ENCODE peak calls at places on chromosome 6, in five cellular contexts. One of them, this sample, is unnamed.

GRCh38 chr6:35919085-35919826 is 1.6 kb downstream of the SRPK1 start:
- DNase-seq in GM12878: no peak
- DNase-seq in HepG2: peak
- DNase-seq in uterus: no peak
- DNase-seq in right lobe of liver: no peak
- DNase-seq in this sample: no peak

GRCh38 chr6:136703331-136703846 is 88.9 kb downstream of the MAP3K5 start:
- DNase-seq in GM12878: no peak
- DNase-seq in HepG2: no peak
- DNase-seq in uterus: no peak
- DNase-seq in right lobe of liver: no peak
- DNase-seq in this sample: no peak

GRCh38 chr6:7726416-7727149 is 684 bp downstream of the BMP6 start:
- DNase-seq in GM12878: no peak
- DNase-seq in HepG2: no peak
- DNase-seq in uterus: no peak
- DNase-seq in right lobe of liver: peak
- DNase-seq in this sample: peak

GRCh38 chr6:85997206-85997605 is 354.5 kb upstream of the SYNCRIP start:
- DNase-seq in GM12878: no peak
- DNase-seq in HepG2: no peak
- DNase-seq in uterus: no peak
- DNase-seq in right lobe of liver: no peak
- DNase-seq in this sample: no peak

GRCh38 chr6:110826236-110827129 is 11.2 kb upstream of the CDK19 start:
- DNase-seq in GM12878: no peak
- DNase-seq in HepG2: no peak
- DNase-seq in uterus: no peak
- DNase-seq in right lobe of liver: peak
- DNase-seq in this sample: no peak

GRCh38 chr6:79656134-79656533 is 25.0 kb downstream of the SH3BGRL2 start:
- DNase-seq in GM12878: no peak
- DNase-seq in HepG2: no peak
- DNase-seq in uterus: no peak
- DNase-seq in right lobe of liver: no peak
- DNase-seq in this sample: no peak

GRCh38 chr6:53059648-53060589 is 5.3 kb upstream of the FBXO9 start:
- DNase-seq in GM12878: no peak
- DNase-seq in HepG2: no peak
- DNase-seq in uterus: no peak
- DNase-seq in right lobe of liver: no peak
- DNase-seq in this sample: no peak

GRCh38 chr6:112016335-112016734 is 37.6 kb upstream of the CCN6 start:
- DNase-seq in GM12878: no peak
- DNase-seq in HepG2: no peak
- DNase-seq in uterus: no peak
- DNase-seq in right lobe of liver: no peak
- DNase-seq in this sample: no peak

GRCh38 chr6:11890849-11891248 is 112.2 kb upstream of the ADTRP start:
- DNase-seq in GM12878: no peak
- DNase-seq in HepG2: no peak
- DNase-seq in uterus: no peak
- DNase-seq in right lobe of liver: no peak
- DNase-seq in this sample: no peak

GRCh38 chr6:130928993-130929678 is 101.9 kb downstream of the SMLR1 start:
- DNase-seq in GM12878: no peak
- DNase-seq in HepG2: no peak
- DNase-seq in uterus: no peak
- DNase-seq in right lobe of liver: no peak
- DNase-seq in this sample: no peak

GRCh38 chr6:129691709-129692108 is 18.3 kb downstream of the ARHGAP18 start:
- DNase-seq in GM12878: no peak
- DNase-seq in HepG2: no peak
- DNase-seq in uterus: no peak
- DNase-seq in right lobe of liver: no peak
- DNase-seq in this sample: no peak

GRCh38 chr6:36127462-36128016 is 2.8 kb upstream of the MAPK13 start:
- DNase-seq in GM12878: no peak
- DNase-seq in HepG2: peak
- DNase-seq in uterus: no peak
- DNase-seq in right lobe of liver: peak
- DNase-seq in this sample: no peak

GRCh38 chr6:162973141-162973872 is 245.5 kb downstream of the PACRG start:
- DNase-seq in GM12878: no peak
- DNase-seq in HepG2: no peak
- DNase-seq in uterus: no peak
- DNase-seq in right lobe of liver: no peak
- DNase-seq in this sample: no peak

GRCh38 chr6:162973975-162974374 is 246.2 kb downstream of the PACRG start:
- DNase-seq in GM12878: no peak
- DNase-seq in HepG2: no peak
- DNase-seq in uterus: no peak
- DNase-seq in right lobe of liver: no peak
- DNase-seq in this sample: no peak

GRCh38 chr6:162976141-162976540 is 248.4 kb downstream of the PACRG start:
- DNase-seq in GM12878: no peak
- DNase-seq in HepG2: no peak
- DNase-seq in uterus: no peak
- DNase-seq in right lobe of liver: no peak
- DNase-seq in this sample: no peak

GRCh38 chr6:162971346-162971745 is 243.6 kb downstream of the PACRG start:
- DNase-seq in GM12878: no peak
- DNase-seq in HepG2: no peak
- DNase-seq in uterus: no peak
- DNase-seq in right lobe of liver: no peak
- DNase-seq in this sample: no peak

DNA sequence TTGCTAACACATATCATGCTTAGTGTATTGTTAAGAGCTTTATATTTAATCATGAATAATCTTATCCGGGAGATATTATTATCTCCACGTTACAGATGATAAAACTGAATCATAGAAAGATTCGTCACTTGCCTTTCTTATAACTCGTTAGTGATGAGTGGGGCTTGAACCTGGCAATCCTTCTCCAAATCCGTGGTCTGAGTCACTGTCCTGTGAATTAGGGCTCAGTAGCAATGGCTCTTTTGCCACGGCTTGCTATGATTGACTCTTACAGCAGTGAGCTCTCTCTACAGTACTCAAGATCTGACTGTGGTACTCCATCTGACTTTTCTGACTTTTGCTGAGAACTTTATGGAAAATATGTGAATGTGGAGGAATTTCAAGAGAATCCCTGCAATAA is 246.9 kb downstream of the PACRG start:
- DNase-seq in GM12878: no peak
- DNase-seq in HepG2: no peak
- DNase-seq in uterus: no peak
- DNase-seq in right lobe of liver: no peak
- DNase-seq in this sample: no peak
- TF ChIP-seq POLR2A in GM12878: no peak
- TF ChIP-seq POLR2A in HepG2: no peak
- TF ChIP-seq POLR2A in uterus: no peak
- TF ChIP-seq POLR2A in right lobe of liver: no peak
- TF ChIP-seq POLR2A in this sample: no peak

DNA sequence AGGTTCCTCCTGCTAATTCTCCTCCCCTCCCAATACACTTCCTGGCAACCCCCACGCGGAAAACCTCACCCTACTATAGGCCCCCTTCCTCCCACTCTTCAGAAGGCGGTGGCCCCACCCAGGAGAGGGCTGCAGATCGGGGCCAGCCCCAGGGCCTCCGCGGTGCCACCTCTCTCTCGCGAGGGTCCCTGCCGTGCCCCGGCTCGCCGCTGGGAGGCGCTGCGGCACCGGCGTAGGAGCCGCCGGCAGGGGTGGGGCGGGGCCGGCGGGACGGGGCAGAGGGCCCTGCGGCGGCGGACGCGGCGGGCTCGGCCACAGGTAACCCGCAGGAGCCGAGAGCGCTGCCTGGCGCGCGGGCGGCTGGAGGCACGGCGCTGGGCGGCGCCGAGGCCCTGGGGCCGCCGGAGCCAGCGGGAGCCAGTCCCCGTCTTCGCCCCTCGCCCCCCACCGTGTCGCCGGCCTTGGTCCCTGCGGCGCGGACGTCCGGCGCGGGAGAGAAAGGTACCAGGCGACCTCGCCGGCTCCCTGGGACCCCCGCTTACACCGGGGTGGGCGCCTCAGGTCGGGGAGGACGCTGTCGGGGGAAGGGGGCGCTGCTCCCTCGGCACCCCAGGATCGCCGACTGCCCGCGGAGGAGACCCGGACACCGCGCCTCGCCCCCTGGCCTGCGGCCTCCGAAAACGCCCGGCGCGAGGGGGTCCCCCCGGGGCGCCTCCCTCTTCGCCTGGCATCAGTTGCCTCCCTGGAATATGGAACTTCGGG is at the start of gene ANKRD6:
- DNase-seq in GM12878: peak
- DNase-seq in HepG2: peak
- DNase-seq in uterus: peak
- DNase-seq in right lobe of liver: peak
- DNase-seq in this sample: peak
- TF ChIP-seq POLR2A in GM12878: no peak
- TF ChIP-seq POLR2A in HepG2: no peak
- TF ChIP-seq POLR2A in uterus: no peak
- TF ChIP-seq POLR2A in right lobe of liver: no peak
- TF ChIP-seq POLR2A in this sample: no peak

GRCh38 chr6:34392497-34393190 is at the start of gene NUDT3:
- DNase-seq in GM12878: peak
- DNase-seq in HepG2: peak
- DNase-seq in uterus: peak
- DNase-seq in right lobe of liver: peak
- DNase-seq in this sample: peak
- TF ChIP-seq POLR2A in GM12878: peak
- TF ChIP-seq POLR2A in HepG2: peak
- TF ChIP-seq POLR2A in uterus: peak
- TF ChIP-seq POLR2A in right lobe of liver: peak
- TF ChIP-seq POLR2A in this sample: peak

GRCh38 chr6:31896856-31897611 is 464 bp downstream of the EHMT2 start:
- DNase-seq in GM12878: no peak
- DNase-seq in HepG2: no peak
- DNase-seq in uterus: no peak
- DNase-seq in right lobe of liver: no peak
- DNase-seq in this sample: no peak

GRCh38 chr6:31896493-31896855 is 1.0 kb downstream of the EHMT2 start:
- DNase-seq in GM12878: no peak
- DNase-seq in HepG2: no peak
- DNase-seq in uterus: no peak
- DNase-seq in right lobe of liver: no peak
- DNase-seq in this sample: no peak

GRCh38 chr6:31898200-31899011 is 908 bp upstream of the EHMT2 start:
- DNase-seq in GM12878: no peak
- DNase-seq in HepG2: peak
- DNase-seq in uterus: no peak
- DNase-seq in right lobe of liver: no peak
- DNase-seq in this sample: no peak

GRCh38 chr6:31899215-31899614 is 1.7 kb upstream of the EHMT2 start:
- DNase-seq in GM12878: no peak
- DNase-seq in HepG2: no peak
- DNase-seq in uterus: no peak
- DNase-seq in right lobe of liver: no peak
- DNase-seq in this sample: no peak

GRCh38 chr6:31897612-31898199 is at the start of gene EHMT2:
- DNase-seq in GM12878: no peak
- DNase-seq in HepG2: peak
- DNase-seq in uterus: peak
- DNase-seq in right lobe of liver: peak
- DNase-seq in this sample: peak
- TF ChIP-seq POLR2A in GM12878: peak
- TF ChIP-seq POLR2A in HepG2: peak
- TF ChIP-seq POLR2A in uterus: peak
- TF ChIP-seq POLR2A in right lobe of liver: peak
- TF ChIP-seq POLR2A in this sample: no peak

GRCh38 chr6:167000759-167001158 is 1.6 kb downstream of the CEP43 start:
- DNase-seq in GM12878: no peak
- DNase-seq in HepG2: no peak
- DNase-seq in uterus: no peak
- DNase-seq in right lobe of liver: no peak
- DNase-seq in this sample: no peak

GRCh38 chr6:166997768-166998255 is 1.4 kb upstream of the CEP43 start:
- DNase-seq in GM12878: peak
- DNase-seq in HepG2: peak
- DNase-seq in uterus: peak
- DNase-seq in right lobe of liver: peak
- DNase-seq in this sample: no peak

GRCh38 chr6:166998256-166999144 is 697 bp upstream of the CEP43 start:
- DNase-seq in GM12878: no peak
- DNase-seq in HepG2: no peak
- DNase-seq in uterus: peak
- DNase-seq in right lobe of liver: peak
- DNase-seq in this sample: no peak

GRCh38 chr6:166999845-167000253 is 652 bp downstream of the CEP43 start:
- DNase-seq in GM12878: no peak
- DNase-seq in HepG2: peak
- DNase-seq in uterus: no peak
- DNase-seq in right lobe of liver: no peak
- DNase-seq in this sample: no peak

GRCh38 chr6:166999145-166999844 is at the start of gene CEP43:
- DNase-seq in GM12878: peak
- DNase-seq in HepG2: peak
- DNase-seq in uterus: peak
- DNase-seq in right lobe of liver: peak
- DNase-seq in this sample: peak
- TF ChIP-seq POLR2A in GM12878: peak
- TF ChIP-seq POLR2A in HepG2: peak
- TF ChIP-seq POLR2A in uterus: peak
- TF ChIP-seq POLR2A in right lobe of liver: peak
- TF ChIP-seq POLR2A in this sample: no peak

DNA sequence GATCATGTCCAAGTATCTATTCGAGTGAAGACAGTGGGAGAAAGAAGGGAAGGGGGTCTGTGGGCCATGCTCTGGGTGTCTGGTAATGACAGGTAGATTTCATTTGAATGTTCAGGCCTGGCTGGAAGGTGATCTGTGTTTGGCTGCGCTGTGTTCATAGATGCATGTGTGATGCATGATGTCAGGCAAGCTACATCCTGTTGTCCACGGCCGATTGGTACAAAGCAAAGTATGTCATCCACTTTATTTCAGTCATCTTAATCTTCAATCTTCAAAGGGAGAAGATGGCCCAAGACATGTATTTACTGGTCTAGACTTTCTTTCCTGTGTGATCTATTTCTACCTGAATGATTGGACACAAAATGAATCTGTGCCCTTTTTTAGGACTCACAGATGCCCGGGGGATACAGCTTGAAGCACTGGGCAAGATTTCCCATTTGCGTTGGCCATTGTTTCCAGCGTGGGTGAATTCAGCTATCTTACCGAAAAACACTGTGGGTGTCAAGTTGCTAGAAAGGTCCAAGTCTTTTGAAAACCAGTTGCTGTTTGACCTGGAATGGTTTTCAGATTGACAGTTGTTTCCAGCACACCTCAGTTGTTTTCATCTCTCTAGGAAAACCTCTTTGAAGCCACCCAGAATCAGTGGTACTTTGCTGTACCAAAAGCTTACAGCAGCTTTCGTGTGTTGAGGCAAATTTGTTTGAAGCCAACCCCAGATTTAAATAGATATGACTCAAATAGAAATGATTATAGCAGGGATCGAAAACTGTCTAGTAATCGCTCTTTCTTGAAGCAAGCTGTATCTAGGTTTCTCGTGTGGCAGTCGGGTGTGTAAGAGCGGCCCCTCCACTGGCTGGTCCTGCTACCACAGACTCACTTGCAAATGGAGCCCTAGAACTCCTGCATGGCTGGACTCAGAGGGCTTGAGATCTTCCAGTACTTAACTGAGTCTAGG is 27.2 kb downstream of the DUSP22 start:
- DNase-seq in GM12878: peak
- DNase-seq in HepG2: no peak
- DNase-seq in uterus: no peak
- DNase-seq in right lobe of liver: no peak
- DNase-seq in this sample: no peak
- TF ChIP-seq POLR2A in GM12878: no peak
- TF ChIP-seq POLR2A in HepG2: no peak
- TF ChIP-seq POLR2A in uterus: no peak
- TF ChIP-seq POLR2A in right lobe of liver: no peak
- TF ChIP-seq POLR2A in this sample: peak

GRCh38 chr6:109095036-109095820 is at the start of gene CEP57L1:
- DNase-seq in GM12878: peak
- DNase-seq in HepG2: peak
- DNase-seq in uterus: peak
- DNase-seq in right lobe of liver: peak
- DNase-seq in this sample: peak
- TF ChIP-seq POLR2A in GM12878: peak
- TF ChIP-seq POLR2A in HepG2: peak
- TF ChIP-seq POLR2A in uterus: no peak
- TF ChIP-seq POLR2A in right lobe of liver: peak
- TF ChIP-seq POLR2A in this sample: peak